ENCODE peak calls at places on chromosomes 13 and 19, in ten cellular contexts. W is thoracic aorta; Z is PC-9; L is fibroblast of villous mesenchyme; E is A549; O is pancreas; B is fibroblast of pulmonary artery; R is esophagus muscularis mucosa; K is CD8-positive, alpha-beta T cell; D is epithelial cell of esophagus. I is an unnamed sample.

GRCh38 chr13:28609936-28610335 is 49.0 kb upstream of the POMP start:
- DNase-seq in L (peak), Z (no peak), E (no peak), D (no peak), B (peak), O (no peak), K (no peak), R (no peak), W (no peak), I (peak)

GRCh38 chr19:34316247-34316646 is 48.7 kb upstream of the GPI start:
- DNase-seq in Z (no peak), B (no peak), D (no peak), L (no peak), K (no peak), W (no peak), E (no peak), R (no peak), O (no peak), I (no peak)

GRCh38 chr19:49020342-49020741 is 3.5 kb upstream of the LHB start:
- DNase-seq in D (no peak), Z (no peak), W (no peak), B (no peak), L (no peak), R (no peak), K (no peak), O (peak), E (no peak), I (no peak)

GRCh38 chr13:74907788-74908187 is 574.2 kb downstream of the TBC1D4 start:
- DNase-seq in D (no peak), R (no peak), Z (no peak), W (no peak), K (no peak), E (no peak), O (no peak), B (peak), L (no peak), I (no peak)

GRCh38 chr13:105007166-105007808 is 1528.2 kb downstream of the EFNB2 start:
- DNase-seq in K (no peak), E (no peak), R (no peak), W (no peak), L (no peak), B (no peak), Z (no peak), D (no peak), O (no peak), I (no peak)

GRCh38 chr13:85367887-85368286 is 431.3 kb downstream of the SLITRK6 start:
- DNase-seq in K (no peak), W (no peak), B (peak), D (no peak), E (no peak), Z (no peak), O (no peak), L (no peak), R (no peak), I (peak)

GRCh38 chr13:51283361-51283760 is 56.1 kb upstream of the SERPINE3 start:
- DNase-seq in O (no peak), W (no peak), Z (no peak), D (no peak), K (no peak), L (no peak), R (no peak), E (no peak), B (no peak), I (no peak)

GRCh38 chr19:10286803-10287737 is at the start of gene ICAM4:
- DNase-seq in K (no peak), E (no peak), W (no peak), L (peak), R (no peak), B (peak), O (no peak), D (peak), Z (no peak), I (peak)

GRCh38 chr13:50650478-50650877 is 193.0 kb downstream of the DLEU7 start:
- DNase-seq in D (no peak), R (peak), Z (no peak), B (no peak), K (no peak), E (no peak), L (no peak), O (no peak), W (no peak), I (no peak)

GRCh38 chr19:2627319-2627829 is 75.1 kb downstream of the GNG7 start:
- DNase-seq in B (peak), O (peak), Z (peak), W (peak), E (peak), L (peak), D (peak), K (no peak), R (peak), I (peak)

GRCh38 chr13:30044932-30045331 is 194.5 kb upstream of the UBL3 start:
- DNase-seq in E (no peak), D (peak), W (no peak), R (peak), L (no peak), O (no peak), B (no peak), Z (no peak), K (no peak), I (no peak)

GRCh38 chr19:1063030-1063908 is 3.7 kb upstream of the ARHGAP45 start:
- DNase-seq in R (no peak), L (peak), B (no peak), W (no peak), Z (peak), K (no peak), D (peak), O (no peak), E (peak), I (no peak)

GRCh38 chr19:38736413-38737280 is 7.6 kb downstream of the CAPN12 start:
- DNase-seq in L (no peak), W (no peak), R (no peak), D (peak), E (peak), O (peak), B (no peak), K (peak), Z (no peak), I (no peak)

GRCh38 chr19:52296400-52296772 is 583 bp upstream of the ZNF480 start:
- DNase-seq in W (no peak), R (no peak), B (no peak), D (no peak), L (no peak), K (no peak), E (peak), O (no peak), Z (no peak), I (no peak)

GRCh38 chr19:17486545-17486944 is 16.2 kb downstream of the SLC27A1 start:
- DNase-seq in R (no peak), K (no peak), L (no peak), Z (no peak), B (no peak), E (no peak), D (no peak), O (no peak), W (no peak), I (no peak)

GRCh38 chr19:46900341-46900740 is 39.5 kb downstream of the ARHGAP35 start:
- DNase-seq in L (no peak), B (no peak), W (no peak), E (no peak), R (no peak), K (no peak), Z (peak), D (peak), O (no peak), I (no peak)

GRCh38 chr19:35204799-35205732 is 23.5 kb downstream of the FAM187B start:
- DNase-seq in W (no peak), D (no peak), E (no peak), Z (no peak), K (no peak), O (no peak), B (no peak), L (no peak), R (peak), I (no peak)

GRCh38 chr19:33450689-33451088 is 70.9 kb downstream of the PEPD start:
- DNase-seq in R (no peak), K (no peak), B (no peak), W (no peak), O (no peak), Z (no peak), L (no peak), D (no peak), E (no peak), I (no peak)

GRCh38 chr13:36413161-36413560 is 19.1 kb upstream of the CCNA1 start:
- DNase-seq in W (no peak), Z (no peak), O (no peak), E (no peak), B (no peak), R (no peak), L (no peak), K (no peak), D (no peak), I (no peak)

GRCh38 chr13:32019612-32020233 is 11.9 kb upstream of the FRY start:
- DNase-seq in B (peak), O (peak), Z (no peak), W (no peak), L (peak), K (no peak), E (peak), R (no peak), D (peak), I (peak)

GRCh38 chr19:35571406-35571965 is 8.0 kb upstream of the ATP4A start:
- DNase-seq in D (no peak), E (no peak), O (no peak), L (no peak), W (no peak), K (no peak), B (no peak), Z (no peak), R (no peak), I (no peak)

GRCh38 chr13:112098699-112099098 is 31.8 kb downstream of the SOX1 start:
- DNase-seq in W (no peak), D (no peak), E (no peak), L (no peak), O (no peak), B (no peak), K (no peak), Z (no peak), R (peak), I (no peak)

GRCh38 chr19:31285744-31286143 is 63.5 kb downstream of the TSHZ3 start:
- DNase-seq in D (no peak), O (no peak), E (no peak), R (no peak), L (peak), Z (no peak), W (no peak), B (peak), K (no peak), I (peak)

GRCh38 chr19:16836115-16836905 is 7.1 kb downstream of the SIN3B start:
- DNase-seq in Z (no peak), E (no peak), D (peak), B (no peak), K (no peak), L (peak), O (no peak), W (no peak), R (no peak), I (no peak)

GRCh38 chr13:40589285-40590109 is 76.9 kb downstream of the FOXO1 start:
- DNase-seq in L (peak), W (no peak), B (peak), O (no peak), K (no peak), E (peak), Z (no peak), R (peak), D (peak), I (no peak)

GRCh38 chr19:45753548-45753947 is 15.5 kb downstream of the SIX5 start:
- DNase-seq in K (no peak), B (no peak), Z (no peak), D (no peak), W (no peak), R (no peak), L (no peak), E (no peak), O (no peak), I (peak)

GRCh38 chr13:37788346-37788745 is 81.2 kb downstream of the TRPC4 start:
- DNase-seq in B (peak), O (no peak), E (no peak), Z (no peak), D (no peak), W (no peak), R (no peak), L (peak), K (no peak), I (no peak)

GRCh38 chr13:113298001-113298945 is 1.2 kb downstream of the LAMP1 start:
- DNase-seq in B (no peak), E (no peak), R (no peak), D (peak), O (no peak), W (no peak), L (peak), K (no peak), Z (no peak), I (peak)

GRCh38 chr19:2711175-2711936 is 8.9 kb upstream of the GNG7 start:
- DNase-seq in B (peak), R (no peak), E (no peak), O (no peak), Z (no peak), K (no peak), D (peak), W (no peak), L (peak), I (no peak)

GRCh38 chr13:22948421-22948820 is 232.4 kb upstream of the SGCG start:
- DNase-seq in W (no peak), D (no peak), L (no peak), Z (no peak), E (no peak), O (no peak), K (no peak), B (no peak), R (peak), I (no peak)

GRCh38 chr13:47678201-47678963 is 322.7 kb downstream of the SUCLA2 start:
- DNase-seq in W (no peak), K (no peak), L (no peak), B (no peak), D (no peak), E (no peak), O (no peak), R (no peak), Z (no peak), I (no peak)
- H3K4me3 ChIP-seq in W (no peak), K (no peak), L (no peak), B (no peak), D (no peak), E (no peak), O (no peak), R (no peak), Z (no peak), I (no peak)

GRCh38 chr13:42367836-42368235 is 95.9 kb downstream of the AKAP11 start:
- DNase-seq in Z (peak), W (no peak), R (no peak), B (peak), E (no peak), K (no peak), L (peak), D (peak), O (no peak), I (peak)

GRCh38 chr13:42363941-42364612 is 92.1 kb downstream of the AKAP11 start:
- DNase-seq in K (no peak), D (peak), L (peak), W (no peak), B (peak), Z (no peak), O (no peak), E (peak), R (peak), I (no peak)

GRCh38 chr13:42360046-42360445 is 88.1 kb downstream of the AKAP11 start:
- DNase-seq in D (no peak), Z (no peak), W (no peak), B (no peak), K (no peak), E (no peak), R (no peak), O (no peak), L (no peak), I (no peak)

GRCh38 chr13:42361701-42362100 is 89.7 kb downstream of the AKAP11 start:
- DNase-seq in E (no peak), L (no peak), O (no peak), Z (no peak), B (no peak), D (no peak), K (no peak), R (no peak), W (no peak), I (no peak)

GRCh38 chr13:42364613-42365000 is 92.7 kb downstream of the AKAP11 start:
- DNase-seq in B (peak), K (no peak), D (peak), Z (no peak), L (no peak), E (peak), W (no peak), O (no peak), R (peak), I (no peak)
- H3K4me3 ChIP-seq in B (no peak), K (no peak), D (no peak), Z (no peak), L (no peak), E (no peak), W (no peak), O (no peak), R (no peak), I (no peak)

GRCh38 chr13:94712812-94713555 is 639 bp upstream of the SOX21 start:
- DNase-seq in D (peak), K (no peak), L (peak), B (peak), O (no peak), W (no peak), Z (no peak), E (peak), R (peak), I (peak)
- H3K4me3 ChIP-seq in D (peak), K (no peak), L (no peak), B (no peak), O (no peak), W (peak), Z (no peak), E (peak), R (peak), I (peak)

DNA sequence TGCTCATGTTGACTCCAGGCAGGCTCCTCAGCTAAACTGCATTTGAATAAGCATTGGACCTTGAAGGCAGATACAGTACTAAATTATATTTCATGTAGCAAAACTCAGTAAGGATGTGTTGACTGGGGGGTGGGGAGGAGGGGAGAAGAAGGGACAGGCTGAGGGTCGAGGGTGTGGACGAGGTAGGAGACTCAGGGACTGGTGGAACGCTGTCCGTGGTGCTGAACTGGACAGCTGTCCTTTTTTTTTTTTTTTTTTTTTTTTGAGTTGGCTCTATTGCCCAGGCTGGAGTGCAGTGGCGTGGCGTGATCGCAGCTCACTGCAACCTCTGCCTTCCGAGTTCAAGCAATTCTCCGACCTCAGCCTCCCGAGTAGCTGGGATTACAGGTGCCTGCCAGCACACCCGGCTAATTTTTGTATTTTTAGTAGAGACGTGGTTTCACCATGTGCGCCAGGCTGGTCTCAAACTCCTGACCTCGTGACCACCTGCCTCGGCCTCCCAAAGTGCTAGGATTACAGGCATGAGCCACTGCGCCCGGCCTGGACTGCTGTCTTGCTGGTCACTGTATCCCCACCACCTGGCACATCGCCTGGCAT is 33.2 kb upstream of the CASP14 start:
- DNase-seq in B (peak), E (no peak), O (peak), L (peak), W (no peak), K (no peak), Z (peak), D (no peak), R (no peak), I (peak)
- H3K4me3 ChIP-seq in B (no peak), E (no peak), O (no peak), L (no peak), W (no peak), K (no peak), Z (no peak), D (no peak), R (no peak), I (no peak)

GRCh38 chr19:6533000-6533328 is 2.1 kb downstream of the TNFSF9 start:
- DNase-seq in O (no peak), K (no peak), D (no peak), W (no peak), R (no peak), E (no peak), Z (no peak), B (no peak), L (no peak), I (no peak)
- H3K4me3 ChIP-seq in O (no peak), K (no peak), D (peak), W (no peak), R (no peak), E (peak), Z (peak), B (no peak), L (no peak), I (no peak)

DNA sequence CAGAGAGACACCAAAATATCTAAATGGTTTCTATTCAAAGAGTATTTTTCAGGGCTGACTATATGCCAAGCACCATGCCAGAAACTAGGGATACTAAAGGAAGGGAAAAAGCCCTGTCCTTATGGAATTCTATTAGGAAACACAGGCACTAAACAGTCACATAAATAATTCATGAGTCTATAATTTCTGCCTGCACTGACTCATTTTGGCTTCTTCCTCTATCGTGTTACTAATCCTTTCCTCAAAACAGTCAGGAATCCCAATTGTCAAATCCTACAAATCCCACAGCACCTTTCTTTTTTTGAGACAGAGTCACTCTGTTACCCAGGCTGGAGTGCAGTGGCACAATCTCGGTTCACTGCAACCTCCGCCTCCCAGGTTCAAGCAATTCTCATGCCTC is 29.2 kb downstream of the XPO4 start:
- DNase-seq in W (no peak), B (peak), E (no peak), K (no peak), L (peak), O (no peak), R (no peak), Z (no peak), D (peak), I (peak)
- H3K4me3 ChIP-seq in W (no peak), B (no peak), E (no peak), K (no peak), L (no peak), O (no peak), R (no peak), Z (no peak), D (no peak), I (no peak)